ENCODE peak calls at places on chromosomes 16 and 17, in five cellular contexts. C is A549, W is stomach, U is mucosa of descending colon, N is neural progenitor cell. R is an unnamed sample.

GRCh38 chr17:15453246-15453645 is 14.2 kb downstream of the CDRT4 start:
- DNase-seq in W (no peak), N (no peak), C (no peak), U (no peak), R (no peak)

GRCh38 chr16:28884045-28884444 is 5.8 kb downstream of the ATP2A1 start:
- DNase-seq in C (no peak), N (no peak), U (no peak), W (no peak), R (no peak)

GRCh38 chr16:27929818-27930217 is 133.7 kb downstream of the GSG1L start:
- DNase-seq in U (no peak), N (no peak), W (no peak), C (no peak), R (no peak)

GRCh38 chr16:50254072-50254471 is 12.3 kb upstream of the ADCY7 start:
- DNase-seq in U (peak; percentile 21), W (no peak), N (no peak), C (no peak), R (no peak)

GRCh38 chr17:57511475-57512123 is 233.5 kb downstream of the CCDC182 start:
- DNase-seq in U (no peak), N (peak; percentile 65), C (no peak), W (no peak), R (no peak)

GRCh38 chr16:4293822-4294457 is 21.1 kb upstream of the TFAP4 start:
- DNase-seq in N (peak; percentile 88), U (no peak), W (peak; percentile 58), C (peak; percentile 50), R (no peak)

GRCh38 chr16:69108905-69109252 is 3.4 kb downstream of the HAS3 start:
- DNase-seq in C (no peak), U (no peak), N (no peak), W (no peak), R (no peak)

GRCh38 chr16:49699718-49700117 is 156.2 kb downstream of the ZNF423 start:
- DNase-seq in C (no peak), N (no peak), W (no peak), U (no peak), R (no peak)

GRCh38 chr17:77846531-77847085 is 111.9 kb upstream of the TNRC6C start:
- DNase-seq in N (no peak), C (no peak), W (no peak), U (no peak), R (no peak)

GRCh38 chr17:56592487-56593072 is 919 bp upstream of the NOG start:
- DNase-seq in C (peak; percentile 64), W (peak; percentile 64), N (peak; percentile 91), U (no peak), R (peak; percentile 66)

GRCh38 chr16:48536600-48537200 is 73.3 kb downstream of the N4BP1 start:
- DNase-seq in C (no peak), N (no peak), W (no peak), U (no peak), R (no peak)

GRCh38 chr16:48081656-48082055 is 74.1 kb downstream of the ABCC12 start:
- DNase-seq in N (no peak), U (no peak), C (peak; percentile 44), W (no peak), R (no peak)

GRCh38 chr17:31313982-31314787 is at the start of gene EVI2B:
- DNase-seq in W (no peak), C (no peak), N (no peak), U (no peak), R (no peak)

GRCh38 chr17:35900693-35901487 is 20.7 kb upstream of the CCL5 start:
- DNase-seq in W (no peak), N (no peak), C (no peak), U (no peak), R (no peak)

GRCh38 chr17:83090424-83091256 is 11.2 kb downstream of the METRNL start:
- DNase-seq in W (no peak), U (no peak), N (no peak), C (no peak), R (no peak)

GRCh38 chr17:71176315-71176714 is 944.5 kb upstream of the SOX9 start:
- DNase-seq in U (no peak), W (no peak), N (no peak), C (no peak), R (no peak)

GRCh38 chr16:56594292-56594619 is 4.9 kb downstream of the MT3 start:
- DNase-seq in W (no peak), C (no peak), N (no peak), U (no peak), R (no peak)

GRCh38 chr16:56588781-56589140 is 567 bp upstream of the MT3 start:
- DNase-seq in N (no peak), W (no peak), C (no peak), U (no peak), R (peak; percentile 18)

GRCh38 chr16:56589141-56590039 is at the start of gene MT3:
- DNase-seq in C (no peak), U (peak; percentile 58), W (no peak), N (peak; percentile 85), R (peak; percentile 61)

GRCh38 chr16:56593573-56594291 is 4.4 kb downstream of the MT3 start:
- DNase-seq in N (no peak), W (no peak), U (no peak), C (no peak), R (no peak)

DNA sequence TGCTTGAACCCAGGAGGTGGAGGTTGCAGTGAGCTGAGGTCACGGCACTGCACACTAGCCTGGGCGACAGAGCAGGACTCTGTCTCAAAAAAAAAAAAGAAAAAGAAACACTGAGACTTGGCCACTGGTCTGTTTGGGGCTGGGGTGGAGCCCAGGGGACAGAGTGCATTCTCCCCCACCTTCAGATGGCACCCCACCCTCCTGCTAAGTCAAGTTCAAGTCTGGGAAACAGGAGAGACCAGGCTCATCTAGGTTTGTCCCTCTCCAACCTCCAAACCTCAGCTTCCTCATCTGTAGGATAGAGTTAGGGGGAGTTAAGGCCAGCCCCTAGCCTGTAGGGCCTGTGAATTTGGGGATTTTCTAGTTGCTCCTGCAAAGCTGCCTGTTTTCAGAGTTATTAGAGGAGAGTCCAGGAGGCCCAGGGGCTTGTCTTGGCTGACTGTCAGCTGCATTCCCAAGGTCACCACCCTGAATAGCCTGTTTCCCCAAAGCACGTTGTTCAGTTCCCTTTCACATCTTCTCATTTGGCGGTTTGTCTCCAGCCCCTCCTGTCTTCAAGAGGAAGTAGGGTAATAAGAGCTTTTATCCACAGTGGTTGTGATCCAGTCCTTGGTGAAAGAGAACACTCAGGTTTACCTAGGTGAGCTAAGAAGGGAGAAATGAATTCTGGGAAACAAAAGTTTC is 2.2 kb downstream of the MT3 start:
- DNase-seq in N (no peak), C (no peak), W (no peak), U (no peak), R (no peak)
- H3K4me3 ChIP-seq in N (no peak overlapping the region), C (no peak overlapping the region), W (no peak overlapping the region), U (no peak overlapping the region), R (no peak overlapping the region)

DNA sequence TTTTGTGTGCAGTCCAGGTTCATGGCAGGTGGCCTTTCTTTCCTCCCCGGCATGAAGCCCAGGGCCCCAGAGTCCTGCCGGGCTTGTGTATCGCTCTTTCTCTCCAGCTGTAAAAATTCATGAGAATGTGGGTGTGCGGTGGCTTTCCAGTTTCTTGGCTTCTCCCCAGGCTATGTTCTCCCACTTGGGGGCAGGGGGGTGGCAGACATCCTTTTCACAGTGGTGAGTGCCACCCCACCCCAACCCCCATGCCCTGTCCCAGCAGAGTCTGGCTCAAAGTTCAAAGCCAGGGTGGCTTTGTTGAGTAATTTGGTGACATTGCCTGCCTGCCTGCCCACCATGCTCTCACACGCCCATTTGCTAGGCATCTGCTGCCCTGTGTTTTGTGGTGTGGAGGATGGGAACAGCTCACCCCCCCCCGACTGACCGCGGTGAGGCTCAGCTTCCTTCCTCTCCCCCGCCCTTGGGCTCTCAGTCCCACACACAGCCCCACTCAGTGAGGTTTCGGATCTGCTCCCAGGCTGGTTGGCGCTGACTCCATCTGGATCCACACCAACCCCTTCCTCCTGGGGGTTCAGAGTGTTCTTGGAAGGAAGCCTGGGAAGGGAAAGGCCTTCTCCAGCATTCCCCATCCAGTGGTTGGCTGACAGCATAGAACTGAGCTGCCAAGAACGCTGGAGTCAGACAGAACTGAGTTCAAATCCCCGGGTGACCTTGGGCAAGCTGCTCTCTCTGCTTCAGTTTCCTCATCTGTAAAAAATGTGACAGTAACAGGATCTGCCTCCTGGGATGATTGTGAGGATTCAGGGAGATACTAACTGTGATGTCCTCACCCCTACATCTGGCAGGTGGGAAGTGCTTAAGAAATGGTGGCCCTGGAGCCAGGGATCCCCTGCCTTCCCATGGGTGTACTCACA is 36.1 kb downstream of the CHD9 start:
- DNase-seq in W (peak; percentile 71), C (no peak), N (peak; percentile 23), U (peak; percentile 89), R (peak; percentile 76)
- H3K4me1 ChIP-seq in W (peaks cover 83% of the 10 kb centered on the region), C (peaks cover 50% of the 10 kb centered on the region), N (peaks cover 35% of the 10 kb centered on the region), U (peaks cover 56% of the 10 kb centered on the region), R (peaks cover 5% of the 10 kb centered on the region)

DNA sequence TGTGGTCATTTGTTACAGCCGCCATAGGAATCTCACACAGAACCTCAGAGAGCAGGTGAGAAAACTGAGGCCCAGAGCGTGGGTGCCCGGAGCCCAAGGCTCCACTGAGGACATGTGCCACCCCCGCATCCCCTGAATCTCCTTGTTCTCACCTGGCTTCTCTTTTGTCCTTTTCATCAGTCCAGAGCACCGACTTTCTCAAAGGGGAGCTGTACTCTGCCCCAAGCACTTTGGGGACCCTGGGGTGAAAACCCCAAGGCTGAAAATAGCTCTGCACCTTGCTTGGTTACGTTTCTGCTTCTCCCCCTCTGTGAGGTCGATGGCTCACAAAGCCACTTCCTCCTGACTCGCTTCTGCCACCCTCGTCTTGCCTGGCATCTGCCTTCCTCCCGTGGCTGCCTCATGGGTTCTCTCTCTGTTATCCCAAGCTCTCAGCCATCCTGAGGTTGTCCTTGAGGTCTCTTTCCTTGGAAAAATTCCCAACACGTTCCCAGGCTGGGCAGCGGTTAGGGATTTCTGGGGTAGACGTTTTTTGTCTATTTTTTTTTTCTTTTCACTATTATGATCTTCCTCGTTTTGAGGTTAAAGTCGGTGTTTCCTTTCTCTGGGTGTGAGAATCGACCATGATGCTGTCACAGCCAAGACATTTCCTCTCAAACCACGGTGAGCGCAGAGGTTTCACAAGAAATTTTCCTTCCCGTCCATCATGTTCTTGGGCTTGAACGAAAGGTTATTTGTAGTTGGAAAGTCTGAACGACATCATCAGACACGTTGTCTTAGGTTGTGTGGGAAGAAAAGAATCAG is 37.2 kb downstream of the IRF8 start:
- DNase-seq in W (no peak), C (no peak), N (no peak), U (peak; percentile 68), R (peak; percentile 90)
- H3K4me3 ChIP-seq in W (no peak overlapping the region), C (no peak overlapping the region), N (no peak overlapping the region), U (no peak overlapping the region), R (no peak overlapping the region)

GRCh38 chr17:80187090-80187489 is 17.3 kb downstream of the CARD14 start:
- DNase-seq in N (no peak), W (no peak), C (peak; percentile 58), U (no peak), R (no peak)

GRCh38 chr17:80184423-80184714 is 14.5 kb downstream of the CARD14 start:
- DNase-seq in C (no peak), W (no peak), U (no peak), N (peak; percentile 71), R (no peak)

GRCh38 chr17:80185968-80186367 is 16.1 kb downstream of the CARD14 start:
- DNase-seq in N (no peak), U (no peak), C (no peak), W (no peak), R (no peak)

GRCh38 chr17:80189611-80190010 is 19.8 kb downstream of the CARD14 start:
- DNase-seq in N (no peak), U (no peak), W (no peak), C (no peak), R (no peak)

DNA sequence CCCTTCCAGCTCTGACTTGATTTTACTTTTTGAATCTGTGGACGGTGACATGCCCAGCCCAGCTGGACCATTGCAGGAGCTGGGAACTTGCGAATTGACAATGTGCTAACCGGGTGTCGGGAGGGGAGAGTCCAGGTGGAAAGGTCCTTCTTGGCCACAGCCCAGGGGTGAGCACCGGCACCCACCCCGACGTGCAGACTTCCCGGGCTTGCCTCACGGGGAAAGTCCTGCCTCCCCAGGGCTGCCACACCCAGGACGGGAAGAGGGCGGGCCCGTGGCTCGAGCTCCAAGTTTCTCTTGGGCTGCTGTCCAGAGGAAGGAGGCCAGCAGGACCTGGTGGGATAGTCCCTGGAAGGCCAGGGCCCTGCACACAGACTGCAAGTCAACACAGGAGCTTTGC is 17.7 kb downstream of the CARD14 start:
- DNase-seq in W (peak; percentile 79), C (peak; percentile 51), U (peak; percentile 80), N (no peak), R (peak; percentile 69)
- H3K4me1 ChIP-seq in W (peaks cover 11% of the 10 kb centered on the region), C (peaks cover 15% of the 10 kb centered on the region), U (peaks cover 5% of the 10 kb centered on the region), N (peaks cover 16% of the 10 kb centered on the region), R (no peaks in the 10 kb centered on the region)